ENCODE peak calls at places on chromosome 14, in five cellular contexts. One of them, this sample, is unnamed.

GRCh38 chr14:61524211-61524806 is 171.0 kb upstream of the HIF1A start:
- DNase-seq in K562: no peak
- DNase-seq in upper lobe of right lung: no peak
- DNase-seq in activated CD8-positive, alpha-beta T cell treated with anti-CD3 and anti-CD28 coated beads for 36 hours: no peak
- DNase-seq in WTC11: no peak
- DNase-seq in this sample: no peak

GRCh38 chr14:58249611-58250010 is 5.0 kb downstream of the PSMA3 start:
- DNase-seq in K562: no peak
- DNase-seq in upper lobe of right lung: no peak
- DNase-seq in activated CD8-positive, alpha-beta T cell treated with anti-CD3 and anti-CD28 coated beads for 36 hours: no peak
- DNase-seq in WTC11: no peak
- DNase-seq in this sample: no peak

GRCh38 chr14:99732436-99733220 is 48.5 kb downstream of the CYP46A1 start:
- DNase-seq in K562: no peak
- DNase-seq in upper lobe of right lung: peak; percentile 62
- DNase-seq in activated CD8-positive, alpha-beta T cell treated with anti-CD3 and anti-CD28 coated beads for 36 hours: no peak
- DNase-seq in WTC11: peak; percentile 8
- DNase-seq in this sample: no peak

GRCh38 chr14:77114609-77115008 is 16.6 kb downstream of the CIPC start:
- DNase-seq in K562: no peak
- DNase-seq in upper lobe of right lung: no peak
- DNase-seq in activated CD8-positive, alpha-beta T cell treated with anti-CD3 and anti-CD28 coated beads for 36 hours: no peak
- DNase-seq in WTC11: no peak
- DNase-seq in this sample: no peak

GRCh38 chr14:30179381-30180130 is 251.9 kb upstream of the PRKD1 start:
- DNase-seq in K562: no peak
- DNase-seq in upper lobe of right lung: no peak
- DNase-seq in activated CD8-positive, alpha-beta T cell treated with anti-CD3 and anti-CD28 coated beads for 36 hours: no peak
- DNase-seq in WTC11: no peak
- DNase-seq in this sample: no peak

GRCh38 chr14:22977684-22978486 is 4.5 kb downstream of the AJUBA start:
- DNase-seq in K562: peak; percentile 69
- DNase-seq in upper lobe of right lung: peak; percentile 84
- DNase-seq in activated CD8-positive, alpha-beta T cell treated with anti-CD3 and anti-CD28 coated beads for 36 hours: no peak
- DNase-seq in WTC11: peak; percentile 87
- DNase-seq in this sample: no peak

GRCh38 chr14:106831322-106831720 is 1304.9 kb downstream of the TMEM121 start:
- DNase-seq in K562: peak; percentile 5
- DNase-seq in upper lobe of right lung: peak; percentile 71
- DNase-seq in activated CD8-positive, alpha-beta T cell treated with anti-CD3 and anti-CD28 coated beads for 36 hours: peak; percentile 89
- DNase-seq in WTC11: peak; percentile 18
- DNase-seq in this sample: peak; percentile 66

GRCh38 chr14:86790408-86791364 is 1202.3 kb downstream of the GALC start:
- DNase-seq in K562: no peak
- DNase-seq in upper lobe of right lung: no peak
- DNase-seq in activated CD8-positive, alpha-beta T cell treated with anti-CD3 and anti-CD28 coated beads for 36 hours: no peak
- DNase-seq in WTC11: no peak
- DNase-seq in this sample: no peak

GRCh38 chr14:70601162-70601561 is 707 bp upstream of the MED6 start:
- DNase-seq in K562: no peak
- DNase-seq in upper lobe of right lung: no peak
- DNase-seq in activated CD8-positive, alpha-beta T cell treated with anti-CD3 and anti-CD28 coated beads for 36 hours: no peak
- DNase-seq in WTC11: no peak
- DNase-seq in this sample: no peak

GRCh38 chr14:60355768-60356167 is 106.7 kb downstream of the PPM1A start:
- DNase-seq in K562: no peak
- DNase-seq in upper lobe of right lung: no peak
- DNase-seq in activated CD8-positive, alpha-beta T cell treated with anti-CD3 and anti-CD28 coated beads for 36 hours: no peak
- DNase-seq in WTC11: no peak
- DNase-seq in this sample: no peak

GRCh38 chr14:93132472-93133065 is 16.8 kb upstream of the ITPK1 start:
- DNase-seq in K562: peak; percentile 13
- DNase-seq in upper lobe of right lung: no peak
- DNase-seq in activated CD8-positive, alpha-beta T cell treated with anti-CD3 and anti-CD28 coated beads for 36 hours: peak; percentile 57
- DNase-seq in WTC11: no peak
- DNase-seq in this sample: peak; percentile 57

GRCh38 chr14:99296517-99296916 is 24.5 kb upstream of the BCL11B start:
- DNase-seq in K562: no peak
- DNase-seq in upper lobe of right lung: no peak
- DNase-seq in activated CD8-positive, alpha-beta T cell treated with anti-CD3 and anti-CD28 coated beads for 36 hours: no peak
- DNase-seq in WTC11: peak; percentile 34
- DNase-seq in this sample: no peak

GRCh38 chr14:50997712-50998111 is 53.4 kb upstream of the PYGL start:
- DNase-seq in K562: no peak
- DNase-seq in upper lobe of right lung: no peak
- DNase-seq in activated CD8-positive, alpha-beta T cell treated with anti-CD3 and anti-CD28 coated beads for 36 hours: no peak
- DNase-seq in WTC11: no peak
- DNase-seq in this sample: no peak

GRCh38 chr14:77272261-77272660 is 1.3 kb upstream of the NGB start:
- DNase-seq in K562: no peak
- DNase-seq in upper lobe of right lung: no peak
- DNase-seq in activated CD8-positive, alpha-beta T cell treated with anti-CD3 and anti-CD28 coated beads for 36 hours: no peak
- DNase-seq in WTC11: no peak
- DNase-seq in this sample: no peak

GRCh38 chr14:71142375-71143038 is 235.2 kb downstream of the PCNX1 start:
- DNase-seq in K562: no peak
- DNase-seq in upper lobe of right lung: no peak
- DNase-seq in activated CD8-positive, alpha-beta T cell treated with anti-CD3 and anti-CD28 coated beads for 36 hours: peak; percentile 60
- DNase-seq in WTC11: no peak
- DNase-seq in this sample: peak; percentile 53

GRCh38 chr14:55671641-55672040 is 91.6 kb downstream of the KTN1 start:
- DNase-seq in K562: no peak
- DNase-seq in upper lobe of right lung: no peak
- DNase-seq in activated CD8-positive, alpha-beta T cell treated with anti-CD3 and anti-CD28 coated beads for 36 hours: no peak
- DNase-seq in WTC11: no peak
- DNase-seq in this sample: no peak

DNA sequence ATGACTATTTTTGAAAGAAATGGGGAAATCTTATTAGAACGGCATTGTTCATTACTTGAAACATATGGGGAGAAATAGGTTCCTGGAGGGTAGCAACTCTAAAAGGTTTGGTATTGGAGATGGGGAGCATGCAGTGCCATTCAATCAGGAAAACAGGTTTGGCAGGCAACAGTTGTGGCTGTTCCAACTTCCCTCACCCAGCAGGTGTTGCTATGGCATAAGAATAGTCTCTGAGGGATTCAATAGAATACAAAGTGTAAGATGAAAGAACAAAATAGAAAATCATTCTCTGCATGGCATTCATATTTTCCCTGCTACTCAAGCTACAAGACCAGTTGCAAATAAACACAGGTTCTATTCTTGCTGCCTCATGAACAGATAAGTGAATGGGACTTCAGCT is 393.3 kb upstream of the RPL10L start:
- DNase-seq in K562: no peak
- DNase-seq in upper lobe of right lung: no peak
- DNase-seq in activated CD8-positive, alpha-beta T cell treated with anti-CD3 and anti-CD28 coated beads for 36 hours: no peak
- DNase-seq in WTC11: peak; percentile 31
- DNase-seq in this sample: no peak
- TF ChIP-seq CTCF in K562: no peak
- TF ChIP-seq CTCF in upper lobe of right lung: peak; percentile 16
- TF ChIP-seq CTCF in activated CD8-positive, alpha-beta T cell treated with anti-CD3 and anti-CD28 coated beads for 36 hours: no peak
- TF ChIP-seq CTCF in WTC11: no peak
- TF ChIP-seq CTCF in this sample: no peak

DNA sequence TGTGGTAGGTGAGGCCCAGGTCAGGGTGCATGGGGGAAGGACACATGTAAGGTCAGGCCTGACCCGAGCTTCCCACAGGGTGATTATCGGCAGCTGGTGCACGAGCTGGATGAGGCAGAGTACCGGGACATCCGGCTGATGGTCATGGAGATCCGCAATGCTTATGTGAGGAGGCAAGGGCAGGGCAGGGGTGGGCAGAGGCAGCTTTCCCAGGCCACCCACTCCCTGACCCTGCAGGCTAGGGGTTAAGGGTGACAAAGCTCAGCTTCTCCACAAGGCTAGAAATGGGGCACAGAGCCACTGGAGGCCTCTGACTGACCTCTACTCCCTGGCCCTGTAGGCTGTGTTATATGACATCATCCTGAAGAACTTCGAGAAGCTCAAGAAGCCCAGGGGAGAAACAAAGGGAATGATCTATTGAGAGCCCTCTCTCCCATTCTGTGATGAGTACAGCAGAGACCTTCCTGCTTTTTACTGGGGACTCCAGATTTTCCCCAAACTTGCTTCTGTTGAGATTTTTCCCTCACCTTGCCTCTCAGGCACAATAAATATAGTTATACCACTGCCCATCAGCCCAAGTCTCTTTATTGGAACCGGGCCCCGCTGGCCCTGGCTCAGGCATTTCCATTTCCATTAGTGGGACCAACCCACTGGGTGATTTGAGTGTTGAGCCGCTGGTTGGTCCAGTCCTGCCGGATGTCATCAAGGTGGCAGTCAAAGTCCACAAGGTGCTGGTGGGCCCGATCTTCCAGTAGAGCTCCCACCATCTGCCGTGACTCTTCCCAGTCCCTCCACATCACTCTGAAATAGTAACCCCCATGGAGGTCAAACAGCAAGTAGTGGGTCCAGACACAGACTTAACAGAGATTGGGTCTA is 2.6 kb downstream of the PSME1 start:
- DNase-seq in K562: no peak
- DNase-seq in upper lobe of right lung: no peak
- DNase-seq in activated CD8-positive, alpha-beta T cell treated with anti-CD3 and anti-CD28 coated beads for 36 hours: no peak
- DNase-seq in WTC11: no peak
- DNase-seq in this sample: no peak
- TF ChIP-seq CTCF in K562: no peak
- TF ChIP-seq CTCF in upper lobe of right lung: no peak
- TF ChIP-seq CTCF in activated CD8-positive, alpha-beta T cell treated with anti-CD3 and anti-CD28 coated beads for 36 hours: no peak
- TF ChIP-seq CTCF in WTC11: no peak
- TF ChIP-seq CTCF in this sample: no peak

DNA sequence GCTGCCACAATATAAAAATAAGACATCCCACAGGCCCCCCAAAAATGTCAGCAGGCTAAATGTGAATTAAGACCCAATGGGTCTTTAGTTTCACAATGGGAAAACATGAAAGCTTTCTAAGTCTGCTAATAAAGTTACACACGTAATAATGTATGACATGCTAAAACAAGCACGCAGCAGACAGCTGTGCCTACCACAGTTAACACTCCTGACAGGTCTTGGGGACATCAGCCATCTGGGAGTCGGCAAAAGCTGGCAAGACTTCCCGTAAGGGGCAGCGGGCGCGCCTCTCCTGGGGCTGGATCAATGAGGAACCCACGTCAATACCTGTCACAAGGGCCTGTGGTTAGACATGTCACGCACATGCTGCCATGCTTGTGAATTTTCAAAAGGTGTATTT is 45.1 kb downstream of the ACTN1 start:
- DNase-seq in K562: no peak
- DNase-seq in upper lobe of right lung: no peak
- DNase-seq in activated CD8-positive, alpha-beta T cell treated with anti-CD3 and anti-CD28 coated beads for 36 hours: no peak
- DNase-seq in WTC11: no peak
- DNase-seq in this sample: no peak
- TF ChIP-seq CTCF in K562: no peak
- TF ChIP-seq CTCF in upper lobe of right lung: no peak
- TF ChIP-seq CTCF in activated CD8-positive, alpha-beta T cell treated with anti-CD3 and anti-CD28 coated beads for 36 hours: no peak
- TF ChIP-seq CTCF in WTC11: no peak
- TF ChIP-seq CTCF in this sample: no peak

GRCh38 chr14:38721822-38722431 is 381.1 kb downstream of the SEC23A start:
- DNase-seq in K562: peak; percentile 22
- DNase-seq in upper lobe of right lung: no peak
- DNase-seq in activated CD8-positive, alpha-beta T cell treated with anti-CD3 and anti-CD28 coated beads for 36 hours: peak; percentile 63
- DNase-seq in WTC11: peak; percentile 79
- DNase-seq in this sample: peak; percentile 37
- TF ChIP-seq CTCF in K562: peak; percentile 59
- TF ChIP-seq CTCF in upper lobe of right lung: peak; percentile 83
- TF ChIP-seq CTCF in activated CD8-positive, alpha-beta T cell treated with anti-CD3 and anti-CD28 coated beads for 36 hours: peak; percentile 62
- TF ChIP-seq CTCF in WTC11: peak; percentile 82
- TF ChIP-seq CTCF in this sample: peak; percentile 59

DNA sequence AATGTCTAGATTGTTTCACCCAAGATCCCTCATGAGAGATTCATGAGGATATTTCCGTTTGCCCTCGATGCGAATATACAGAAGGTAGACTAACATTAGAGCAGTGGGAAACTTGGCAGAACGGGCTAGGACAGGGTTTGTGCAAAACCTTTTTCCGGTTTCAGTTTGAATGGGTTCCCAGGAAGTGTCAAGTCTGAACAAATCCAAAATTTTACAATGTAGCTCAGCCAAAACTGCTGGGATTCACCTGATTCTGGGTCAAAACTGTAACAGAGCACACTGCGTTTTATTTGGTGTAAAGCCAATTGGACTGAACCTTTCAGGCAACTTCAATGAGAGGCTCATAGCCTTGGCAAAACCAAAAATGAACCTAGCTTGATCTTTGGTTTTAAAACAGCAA is 337.8 kb upstream of the DIO2 start:
- DNase-seq in K562: no peak
- DNase-seq in upper lobe of right lung: no peak
- DNase-seq in activated CD8-positive, alpha-beta T cell treated with anti-CD3 and anti-CD28 coated beads for 36 hours: no peak
- DNase-seq in WTC11: no peak
- DNase-seq in this sample: no peak
- TF ChIP-seq CTCF in K562: no peak
- TF ChIP-seq CTCF in upper lobe of right lung: no peak
- TF ChIP-seq CTCF in activated CD8-positive, alpha-beta T cell treated with anti-CD3 and anti-CD28 coated beads for 36 hours: no peak
- TF ChIP-seq CTCF in WTC11: no peak
- TF ChIP-seq CTCF in this sample: no peak

DNA sequence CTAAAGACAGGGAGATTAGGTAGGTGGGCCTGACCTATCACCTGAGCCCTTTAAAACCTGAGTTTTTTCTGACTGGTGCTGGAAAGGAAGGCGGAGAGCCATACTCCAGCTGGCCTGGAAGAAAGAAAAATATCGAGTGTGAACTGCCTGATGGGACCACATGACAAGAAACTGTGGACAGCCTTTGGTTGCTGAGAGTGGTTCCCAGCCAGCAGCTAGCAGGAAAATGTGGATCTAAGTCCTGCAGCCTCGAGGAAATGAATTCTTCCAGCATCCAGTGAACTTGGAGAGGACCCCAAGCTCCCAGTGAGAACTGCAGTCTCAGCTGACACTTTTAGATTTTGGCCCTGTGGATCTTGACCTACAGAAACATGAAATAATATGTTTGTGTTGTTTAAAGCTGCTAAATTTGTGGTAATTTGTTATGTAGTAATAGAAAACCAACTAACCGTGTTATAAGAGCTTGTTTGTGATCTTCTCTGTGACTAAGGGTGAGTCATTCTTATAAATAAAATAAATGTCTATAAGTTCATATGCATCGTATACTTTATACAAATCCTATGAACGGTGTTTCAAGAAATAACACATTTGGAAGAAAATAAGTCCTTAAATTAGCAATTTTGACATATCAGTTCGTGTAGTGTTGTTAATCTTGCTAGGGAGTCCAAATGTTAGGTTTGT is 359.6 kb downstream of the BMP4 start:
- DNase-seq in K562: no peak
- DNase-seq in upper lobe of right lung: no peak
- DNase-seq in activated CD8-positive, alpha-beta T cell treated with anti-CD3 and anti-CD28 coated beads for 36 hours: no peak
- DNase-seq in WTC11: no peak
- DNase-seq in this sample: no peak
- TF ChIP-seq CTCF in K562: no peak
- TF ChIP-seq CTCF in upper lobe of right lung: no peak
- TF ChIP-seq CTCF in activated CD8-positive, alpha-beta T cell treated with anti-CD3 and anti-CD28 coated beads for 36 hours: no peak
- TF ChIP-seq CTCF in WTC11: no peak
- TF ChIP-seq CTCF in this sample: no peak

This sample was measured in GM13976.